ENCODE peak calls at places on chromosome 17, in four cellular contexts. G, A, J and V are unnamed samples.

GRCh38 chr17:82936768-82937171 is 96.9 kb upstream of the ZNF750 start:
- DNase-seq in G (no peak), A (no peak), J (no peak), V (no peak)

GRCh38 chr17:81832608-81833159 is 407 bp downstream of the MCRIP1 start:
- DNase-seq in G (peak; percentile 71), A (no peak), J (peak; percentile 56), V (peak; percentile 75)

GRCh38 chr17:50043290-50044148 is 12.4 kb upstream of the ITGA3 start:
- DNase-seq in G (no peak), A (no peak), J (no peak), V (no peak)

GRCh38 chr17:18040287-18040858 is 1.2 kb downstream of the GID4 start:
- DNase-seq in G (peak; percentile 50), A (no peak), J (peak; percentile 17), V (no peak)

GRCh38 chr17:36661047-36661666 is 59.8 kb downstream of the MRM1 start:
- DNase-seq in G (no peak), A (no peak), J (no peak), V (peak; percentile 72)

GRCh38 chr17:29126268-29126923 is 53.8 kb downstream of the MYO18A start:
- DNase-seq in G (no peak), A (no peak), J (no peak), V (no peak)

GRCh38 chr17:34499576-34499975 is 79.8 kb upstream of the TMEM132E start:
- DNase-seq in G (peak; percentile 53), A (no peak), J (peak; percentile 16), V (no peak)

GRCh38 chr17:68526548-68526947 is 14.3 kb downstream of the PRKAR1A start:
- DNase-seq in G (no peak), A (no peak), J (no peak), V (no peak)

GRCh38 chr17:73340093-73340596 is 28.3 kb upstream of the CDC42EP4 start:
- DNase-seq in G (no peak), A (peak; percentile 88), J (no peak), V (no peak)

GRCh38 chr17:14582996-14583395 is 282.1 kb downstream of the HS3ST3B1 start:
- DNase-seq in G (no peak), A (no peak), J (no peak), V (no peak)
- TF ChIP-seq YY1 in G (no peak), A (no peak), J (no peak), V (no peak)

GRCh38 chr17:69907081-69907847 is 167.8 kb upstream of the KCNJ16 start:
- DNase-seq in G (no peak), A (no peak), J (no peak), V (no peak)
- H2AFZ ChIP-seq in G (no peak overlapping the region), A (no peak overlapping the region), J (peak overlapping the region; percentile 38), V (no peak overlapping the region)

GRCh38 chr17:77602062-77602746 is 356.3 kb upstream of the TNRC6C start:
- DNase-seq in G (peak; percentile 38), A (no peak), J (no peak), V (peak; percentile 59)
- TF ChIP-seq YY1 in G (no peak), A (no peak), J (no peak), V (no peak)

GRCh38 chr17:76011951-76012350 is 11.3 kb downstream of the CDK3 start:
- DNase-seq in G (no peak), A (no peak), J (no peak), V (no peak)

GRCh38 chr17:76008630-76009425 is 8.2 kb downstream of the CDK3 start:
- DNase-seq in G (no peak), A (no peak), J (no peak), V (no peak)

GRCh38 chr17:76009447-76009846 is 8.8 kb downstream of the CDK3 start:
- DNase-seq in G (no peak), A (no peak), J (no peak), V (no peak)

GRCh38 chr17:76008208-76008607 is 7.6 kb downstream of the CDK3 start:
- DNase-seq in G (no peak), A (no peak), J (no peak), V (no peak)

GRCh38 chr17:76009969-76010661 is 9.5 kb downstream of the CDK3 start:
- DNase-seq in G (no peak), A (no peak), J (no peak), V (no peak)
- H2AFZ ChIP-seq in G (no peak overlapping the region), A (no peak overlapping the region), J (no peak overlapping the region), V (no peak overlapping the region)

GRCh38 chr17:11908711-11909146 is 88.5 kb downstream of the ZNF18 start:
- DNase-seq in G (no peak), A (no peak), J (peak; percentile 83), V (peak; percentile 42)

GRCh38 chr17:11909348-11909747 is 87.9 kb downstream of the ZNF18 start:
- DNase-seq in G (peak; percentile 57), A (no peak), J (no peak), V (no peak)
- TF ChIP-seq YY1 in G (no peak), A (no peak), J (no peak), V (no peak)

GRCh38 chr17:70242781-70243437 is 73.6 kb downstream of the KCNJ2 start:
- DNase-seq in G (no peak), A (no peak), J (no peak), V (no peak)
- H2AFZ ChIP-seq in G (no peak overlapping the region), A (no peak overlapping the region), J (no peak overlapping the region), V (no peak overlapping the region)

GRCh38 chr17:45293413-45294211 is 23.2 kb downstream of the MAP3K14 start:
- DNase-seq in G (no peak), A (peak; percentile 58), J (peak; percentile 28), V (no peak)
- TF ChIP-seq YY1 in G (no peak), A (no peak), J (no peak), V (no peak)